ENCODE peak calls at places on chromosomes 4 and X, in four cellular contexts. E, A, F and J are unnamed samples.

GRCh38 chr4:139015948-139016451 is 419 bp downstream of the NOCT start:
- DNase-seq in E (peak), A (no peak), F (peak), J (no peak)

GRCh38 chrX:108537005-108537404 is 97.4 kb downstream of the COL4A5 start:
- DNase-seq in E (peak), A (no peak), F (peak), J (peak)

GRCh38 chrX:109934935-109935334 is 68.0 kb upstream of the TMEM164 start:
- DNase-seq in E (no peak), A (no peak), F (no peak), J (no peak)

GRCh38 chr4:103754844-103755243 is 35.1 kb upstream of the TACR3 start:
- DNase-seq in E (no peak), A (no peak), F (peak), J (no peak)

GRCh38 chr4:121096629-121097028 is 24.3 kb upstream of the NDNF start:
- DNase-seq in E (peak), A (no peak), F (peak), J (peak)

GRCh38 chr4:119559044-119559647 is 69.5 kb downstream of the PDE5A start:
- DNase-seq in E (peak), A (no peak), F (peak), J (peak)

GRCh38 chr4:22071749-22072148 is 123.2 kb upstream of the KCNIP4 start:
- DNase-seq in E (no peak), A (no peak), F (no peak), J (no peak)

GRCh38 chr4:103306870-103307345 is 108.8 kb upstream of the CENPE start:
- DNase-seq in E (no peak), A (no peak), F (peak), J (no peak)

GRCh38 chr4:139453041-139453370 is 915 bp upstream of the RAB33B start:
- DNase-seq in E (peak), A (no peak), F (peak), J (no peak)

GRCh38 chr4:156685308-156685707 is 286.3 kb downstream of the PDGFC start:
- DNase-seq in E (no peak), A (no peak), F (no peak), J (no peak)

GRCh38 chr4:1179089-1179441 is 6.7 kb upstream of the SPON2 start:
- DNase-seq in E (peak), A (no peak), F (no peak), J (no peak)

GRCh38 chr4:110621839-110622751 is 782 bp downstream of the PITX2 start:
- DNase-seq in E (no peak), A (no peak), F (no peak), J (no peak)

GRCh38 chr4:7625073-7625472 is 190.3 kb upstream of the PSAPL1 start:
- DNase-seq in E (no peak), A (no peak), F (no peak), J (no peak)
- TF ChIP-seq FOSL1 in E (no peak), A (no peak), F (no peak), J (no peak)

GRCh38 chrX:130047416-130047815 is 62.9 kb downstream of the ELF4 start:
- DNase-seq in E (no peak), A (no peak), F (no peak), J (no peak)

GRCh38 chrX:130053236-130053635 is 57.1 kb downstream of the ELF4 start:
- DNase-seq in E (no peak), A (no peak), F (no peak), J (no peak)

GRCh38 chrX:130051176-130051845 is 59.0 kb downstream of the ELF4 start:
- DNase-seq in E (no peak), A (no peak), F (no peak), J (no peak)

GRCh38 chrX:130048686-130049222 is 61.5 kb downstream of the ELF4 start:
- DNase-seq in E (no peak), A (no peak), F (no peak), J (no peak)

DNA sequence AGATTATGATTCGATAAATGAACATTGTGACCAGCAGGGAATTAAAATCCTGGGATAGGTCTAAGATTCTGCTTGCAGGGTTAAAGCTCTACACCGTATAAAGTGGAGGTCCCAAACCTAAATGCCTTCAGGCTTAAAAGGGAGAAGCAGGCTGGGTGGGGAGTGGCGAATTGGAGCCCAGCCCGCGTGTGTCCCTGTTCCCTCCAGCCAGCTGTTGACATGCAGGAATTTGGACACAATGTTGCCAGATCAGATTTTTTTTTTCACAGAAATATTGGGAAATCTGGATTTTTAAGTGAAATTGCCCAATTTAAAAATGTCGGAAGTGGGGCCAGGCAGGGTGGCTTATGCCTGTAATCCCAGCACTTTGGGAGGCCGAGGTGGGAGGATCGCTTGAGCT is 60.5 kb downstream of the ELF4 start:
- DNase-seq in E (no peak), A (no peak), F (no peak), J (no peak)
- TF ChIP-seq JUND in E (no peak), A (no peak), F (no peak), J (no peak)

GRCh38 chr4:130851107-130851506 is 1755.2 kb downstream of the C4orf33 start:
- DNase-seq in E (no peak), A (no peak), F (no peak), J (no peak)

GRCh38 chr4:130851932-130852331 is 1756.0 kb downstream of the C4orf33 start:
- DNase-seq in E (no peak), A (no peak), F (no peak), J (no peak)

DNA sequence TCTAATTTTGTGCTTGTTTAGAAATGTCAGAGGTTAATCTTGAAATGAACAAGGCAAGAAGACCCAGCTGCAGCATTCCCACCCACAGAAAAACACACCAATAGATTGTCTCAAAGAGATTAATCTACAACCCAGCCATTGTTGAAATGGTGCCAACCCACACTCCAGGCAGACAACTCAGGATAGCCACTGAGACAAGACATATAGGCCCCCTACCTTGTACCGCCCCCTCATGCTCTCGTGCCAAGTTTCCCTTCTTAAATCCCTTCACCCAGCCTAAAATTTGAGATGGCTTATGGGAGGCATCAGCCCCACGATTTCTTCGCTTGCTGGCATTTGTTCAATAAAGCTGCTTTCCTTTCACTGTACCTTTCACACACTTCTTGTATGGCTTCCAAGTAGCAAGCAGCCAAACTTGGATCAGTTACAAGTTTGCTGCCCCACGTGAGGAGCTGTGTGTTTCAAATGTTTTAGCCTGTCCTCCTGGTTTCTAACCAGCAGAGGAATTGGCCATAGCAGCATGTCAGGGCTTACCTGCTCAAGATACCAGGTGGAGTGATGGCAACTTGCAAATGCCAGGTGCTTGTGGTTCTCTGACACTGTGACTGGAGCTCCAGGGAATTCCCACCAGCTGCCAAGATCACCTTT is 1754.2 kb downstream of the C4orf33 start:
- DNase-seq in E (no peak), A (no peak), F (no peak), J (no peak)
- TF ChIP-seq FOSL1 in E (no peak), A (no peak), F (no peak), J (no peak)

GRCh38 chr4:94762326-94762725 is 4.6 kb downstream of the BMPR1B start:
- DNase-seq in E (no peak), A (no peak), F (no peak), J (no peak)

GRCh38 chr4:94758141-94758699 is 465 bp downstream of the BMPR1B start:
- DNase-seq in E (no peak), A (no peak), F (no peak), J (no peak)

GRCh38 chr4:94758700-94759399 is 1.1 kb downstream of the BMPR1B start:
- DNase-seq in E (no peak), A (no peak), F (no peak), J (no peak)

GRCh38 chr4:94757192-94758140 is at the start of gene BMPR1B:
- DNase-seq in E (no peak), A (no peak), F (no peak), J (no peak)

DNA sequence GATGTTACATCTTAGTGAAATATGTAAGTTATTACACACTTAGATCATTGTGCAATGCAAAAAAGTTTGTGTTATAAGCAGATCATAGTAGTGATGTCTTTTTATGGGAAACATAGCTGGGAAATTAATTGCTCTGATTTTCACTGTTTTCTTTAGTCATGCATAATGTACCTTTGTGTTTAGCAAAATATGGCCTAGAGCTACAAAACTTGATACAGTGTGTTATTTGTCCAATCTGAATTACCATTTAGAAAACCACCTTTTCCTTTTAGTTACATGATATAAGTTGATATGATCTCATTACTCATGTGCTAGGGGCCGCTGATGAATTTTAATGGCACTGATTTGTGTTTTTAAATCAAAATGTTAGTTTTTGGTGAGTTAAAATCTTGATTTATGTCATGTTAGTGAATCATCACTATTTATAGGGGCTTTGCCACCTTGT is 2.0 kb downstream of the BMPR1B start:
- DNase-seq in E (no peak), A (no peak), F (no peak), J (no peak)
- TF ChIP-seq JUND in E (no peak), A (no peak), F (no peak), J (no peak)

DNA sequence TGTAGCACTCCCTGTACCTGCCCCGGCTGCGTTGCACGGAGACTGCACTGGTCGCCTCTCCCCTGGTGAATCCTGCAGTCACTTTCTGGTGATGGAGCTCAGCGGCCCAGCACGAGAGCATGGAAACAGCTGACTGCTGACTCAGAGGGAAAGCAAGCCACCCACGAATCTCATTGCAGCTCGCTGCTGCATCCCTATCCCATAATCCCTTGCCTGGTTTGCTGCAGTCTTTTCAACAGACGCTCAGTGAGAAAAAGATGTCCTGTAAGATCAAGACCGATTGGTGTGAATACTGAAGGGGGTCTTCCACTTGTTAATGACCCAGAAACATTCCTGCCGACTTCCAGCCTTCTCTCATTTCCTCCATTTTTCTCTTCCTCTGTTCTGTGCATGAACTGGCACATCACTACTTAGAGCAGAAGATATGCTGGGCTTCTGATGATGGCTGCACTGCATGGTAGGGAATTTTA is 52.9 kb downstream of the TRIM2 start:
- DNase-seq in E (no peak), A (no peak), F (no peak), J (no peak)
- TF ChIP-seq FOSL1 in E (peak), A (no peak), F (no peak), J (no peak)

DNA sequence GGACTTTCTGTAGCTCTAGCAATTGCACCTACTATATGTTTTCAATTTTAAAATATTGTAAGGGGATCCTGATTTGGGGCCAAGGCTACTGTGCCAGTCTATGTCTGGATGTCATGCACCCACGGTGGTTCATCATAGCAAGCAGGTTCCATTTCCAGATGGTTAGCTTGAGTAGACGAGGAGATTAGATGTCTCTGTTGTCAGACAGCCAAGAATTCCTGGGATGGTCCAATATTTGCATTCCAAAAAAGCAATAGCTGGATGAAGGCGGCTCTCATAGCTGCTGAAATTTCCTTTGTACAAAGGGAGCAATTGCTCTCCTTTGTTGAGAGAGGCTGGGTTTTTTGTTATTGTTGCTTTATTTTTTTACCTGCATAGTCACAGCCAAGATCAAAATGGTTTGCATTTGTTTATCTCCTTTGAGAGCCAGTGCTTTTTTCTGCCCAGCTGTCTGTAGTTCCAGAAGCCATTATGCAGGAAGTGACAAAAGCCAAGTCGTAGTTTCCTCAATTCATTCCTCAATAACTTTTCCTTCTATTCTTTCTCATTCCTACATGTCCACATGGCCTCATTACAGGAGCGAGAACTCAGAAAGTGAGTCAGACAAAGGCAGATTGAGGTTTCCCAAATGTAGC is 107.9 kb downstream of the MMRN1 start:
- DNase-seq in E (no peak), A (no peak), F (no peak), J (no peak)
- TF ChIP-seq JUND in E (no peak), A (no peak), F (no peak), J (no peak)

DNA sequence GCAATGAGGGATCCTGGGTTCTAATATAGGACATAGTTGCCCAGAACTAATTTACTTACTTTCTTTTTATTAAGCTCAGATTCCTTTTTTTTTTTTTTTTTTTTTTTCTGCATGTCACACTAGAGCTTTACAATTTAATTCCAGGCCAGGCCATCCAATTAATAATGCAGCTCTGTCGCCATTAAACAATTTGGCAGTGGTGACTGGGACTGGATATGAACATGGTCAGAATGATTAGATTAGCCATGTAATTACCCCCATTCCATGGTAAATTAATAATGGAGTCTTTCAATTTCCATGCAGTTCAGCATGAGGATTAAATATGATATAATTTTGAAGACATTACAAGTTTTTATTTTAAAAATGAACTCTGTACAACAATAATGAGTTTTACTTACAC is 226.9 kb upstream of the ANXA3 start:
- DNase-seq in E (no peak), A (no peak), F (no peak), J (no peak)
- TF ChIP-seq FOSL1 in E (no peak), A (no peak), F (no peak), J (no peak)

GRCh38 chr4:38620025-38620424 is 44.0 kb upstream of the KLF3 start:
- DNase-seq in E (no peak), A (no peak), F (no peak), J (no peak)

GRCh38 chr4:38620527-38620926 is 43.5 kb upstream of the KLF3 start:
- DNase-seq in E (no peak), A (no peak), F (no peak), J (no peak)

GRCh38 chr4:38623260-38623659 is 40.7 kb upstream of the KLF3 start:
- DNase-seq in E (no peak), A (no peak), F (no peak), J (no peak)

GRCh38 chr4:38621831-38622230 is 42.2 kb upstream of the KLF3 start:
- DNase-seq in E (no peak), A (no peak), F (no peak), J (no peak)

DNA sequence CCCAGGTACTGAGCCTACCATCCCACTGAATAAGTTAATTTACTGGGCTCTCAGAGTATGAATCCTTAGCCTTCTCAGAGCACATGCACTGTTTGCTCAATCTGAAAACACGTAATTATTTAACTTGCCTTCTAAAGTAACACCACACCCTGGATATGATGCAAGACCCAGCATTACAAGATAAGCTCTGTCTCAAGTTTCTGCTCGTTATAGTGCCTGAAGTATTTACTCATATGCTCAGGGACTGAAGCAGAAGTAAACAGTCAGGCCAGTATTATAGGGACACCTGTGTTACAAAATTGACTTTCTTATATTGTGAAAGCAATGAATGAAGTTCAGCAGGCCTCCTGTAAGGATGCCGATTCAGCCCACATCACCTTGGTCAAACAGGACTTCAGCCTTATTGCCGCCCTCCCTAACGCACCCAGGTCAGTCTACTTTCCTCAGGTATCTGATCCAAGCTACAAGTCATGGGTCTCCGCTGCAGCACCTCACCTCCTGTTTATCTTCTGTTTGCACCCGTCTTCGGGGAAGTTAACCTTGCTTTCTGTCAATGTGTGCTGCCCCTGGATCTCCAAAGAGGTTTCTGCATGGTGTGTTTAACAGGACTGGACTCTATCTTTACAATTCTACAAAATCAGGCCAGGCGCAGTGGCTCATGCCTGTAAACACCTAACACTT is 42.9 kb upstream of the KLF3 start:
- DNase-seq in E (peak), A (no peak), F (peak), J (peak)
- TF ChIP-seq JUND in E (peak), A (no peak), F (no peak), J (peak)